ENCODE peak calls at places on chromosomes 16 and 17, in seven cellular contexts. I is GM23338, C is fibroblast of pulmonary artery, N is tibial artery, A is GM10248, K is heart left ventricle, Z is tibial nerve. U is an unnamed sample.

GRCh38 chr17:64679710-64680216 is 17.7 kb upstream of the SMURF2 start:
- DNase-seq in K (peak; percentile 43), Z (no peak), N (peak; percentile 27), C (peak; percentile 94), I (no peak), A (no peak), U (no peak)

GRCh38 chr17:70072900-70073299 is 2.1 kb upstream of the KCNJ16 start:
- DNase-seq in A (no peak), C (no peak), Z (no peak), I (no peak), N (no peak), K (no peak), U (no peak)

GRCh38 chr17:73639926-73640325 is 4.3 kb downstream of the SDK2 start:
- DNase-seq in C (no peak), Z (no peak), A (no peak), I (no peak), N (no peak), K (no peak), U (no peak)

GRCh38 chr17:69047368-69048263 is 13.1 kb downstream of the ABCA9 start:
- DNase-seq in I (no peak), A (no peak), N (peak; percentile 62), K (peak; percentile 72), C (peak; percentile 99), Z (peak; percentile 61), U (peak; percentile 33)

GRCh38 chr16:30567991-30568638 is 3.4 kb downstream of the ZNF688 start:
- DNase-seq in N (no peak), C (peak; percentile 96), A (peak; percentile 62), Z (no peak), K (no peak), I (no peak), U (no peak)

GRCh38 chr16:19940195-19940594 is 55.5 kb upstream of the GPRC5B start:
- DNase-seq in Z (no peak), C (no peak), N (no peak), K (no peak), A (no peak), I (no peak), U (no peak)

GRCh38 chr16:53091508-53092211 is 36.9 kb downstream of the CHD9 start:
- DNase-seq in A (peak; percentile 62), C (peak; percentile 92), K (peak; percentile 85), Z (peak; percentile 60), I (peak; percentile 76), N (peak; percentile 76), U (no peak)

GRCh38 chr17:82931696-82932060 is 91.9 kb upstream of the ZNF750 start:
- DNase-seq in N (peak; percentile 79), I (no peak), A (no peak), C (peak; percentile 85), K (peak; percentile 83), Z (peak; percentile 87), U (no peak)

GRCh38 chr17:57861000-57861736 is 11.3 kb upstream of the MRPS23 start:
- DNase-seq in N (peak; percentile 74), K (peak; percentile 78), Z (no peak), C (no peak), I (peak; percentile 75), A (peak; percentile 39), U (no peak)

GRCh38 chr17:15742051-15742795 is 10.1 kb downstream of the TBC1D26 start:
- DNase-seq in A (no peak), Z (no peak), K (no peak), C (no peak), I (no peak), N (no peak), U (no peak)

GRCh38 chr16:84266451-84266850 is 26.6 kb upstream of the KCNG4 start:
- DNase-seq in C (peak; percentile 75), I (peak; percentile 91), N (no peak), A (no peak), K (peak; percentile 61), Z (peak; percentile 42), U (no peak)

GRCh38 chr17:54807331-54807730 is 93.3 kb upstream of the TOM1L1 start:
- DNase-seq in I (no peak), Z (no peak), K (no peak), A (no peak), C (no peak), N (no peak), U (no peak)

GRCh38 chr16:81798311-81799137 is 19.4 kb downstream of the PLCG2 start:
- DNase-seq in I (peak; percentile 12), A (peak; percentile 78), K (no peak), C (no peak), N (no peak), Z (no peak), U (no peak)

GRCh38 chr16:12439443-12440232 is 364.0 kb downstream of the CPPED1 start:
- DNase-seq in N (no peak), A (no peak), I (no peak), K (peak; percentile 34), C (no peak), Z (no peak), U (no peak)

GRCh38 chr17:31754239-31754945 is 104.7 kb downstream of the COPRS start:
- DNase-seq in Z (no peak), K (no peak), N (no peak), I (no peak), A (no peak), C (peak; percentile 75), U (no peak)

GRCh38 chr17:237406-237955 is 56.0 kb upstream of the DOC2B start:
- DNase-seq in Z (no peak), K (peak; percentile 3), N (peak; percentile 9), I (peak; percentile 57), C (no peak), A (no peak), U (no peak)

GRCh38 chr17:81043725-81044427 is 8.9 kb downstream of the BAIAP2 start:
- DNase-seq in I (peak; percentile 53), Z (no peak), A (no peak), K (no peak), N (no peak), C (no peak), U (no peak)

GRCh38 chr16:7086842-7087616 is 245.6 kb upstream of the RBFOX1 start:
- DNase-seq in N (no peak), A (no peak), I (peak; percentile 41), C (no peak), K (peak; percentile 63), Z (no peak), U (peak; percentile 21)

GRCh38 chr16:85246473-85246872 is 134.2 kb upstream of the CIBAR2 start:
- DNase-seq in A (no peak), C (no peak), K (no peak), I (no peak), Z (no peak), N (no peak), U (no peak)

GRCh38 chr16:51149721-51150158 is 1.3 kb downstream of the SALL1 start:
- DNase-seq in A (no peak), K (no peak), Z (no peak), C (no peak), I (peak; percentile 36), N (no peak), U (peak; percentile 22)

GRCh38 chr17:72359274-72359673 is 238.5 kb downstream of the SOX9 start:
- DNase-seq in Z (no peak), C (no peak), K (no peak), I (no peak), N (no peak), A (no peak), U (no peak)

GRCh38 chr17:10806863-10807262 is 3.0 kb upstream of the TMEM238L start:
- DNase-seq in K (no peak), C (no peak), A (no peak), Z (no peak), N (no peak), I (no peak), U (no peak)

DNA sequence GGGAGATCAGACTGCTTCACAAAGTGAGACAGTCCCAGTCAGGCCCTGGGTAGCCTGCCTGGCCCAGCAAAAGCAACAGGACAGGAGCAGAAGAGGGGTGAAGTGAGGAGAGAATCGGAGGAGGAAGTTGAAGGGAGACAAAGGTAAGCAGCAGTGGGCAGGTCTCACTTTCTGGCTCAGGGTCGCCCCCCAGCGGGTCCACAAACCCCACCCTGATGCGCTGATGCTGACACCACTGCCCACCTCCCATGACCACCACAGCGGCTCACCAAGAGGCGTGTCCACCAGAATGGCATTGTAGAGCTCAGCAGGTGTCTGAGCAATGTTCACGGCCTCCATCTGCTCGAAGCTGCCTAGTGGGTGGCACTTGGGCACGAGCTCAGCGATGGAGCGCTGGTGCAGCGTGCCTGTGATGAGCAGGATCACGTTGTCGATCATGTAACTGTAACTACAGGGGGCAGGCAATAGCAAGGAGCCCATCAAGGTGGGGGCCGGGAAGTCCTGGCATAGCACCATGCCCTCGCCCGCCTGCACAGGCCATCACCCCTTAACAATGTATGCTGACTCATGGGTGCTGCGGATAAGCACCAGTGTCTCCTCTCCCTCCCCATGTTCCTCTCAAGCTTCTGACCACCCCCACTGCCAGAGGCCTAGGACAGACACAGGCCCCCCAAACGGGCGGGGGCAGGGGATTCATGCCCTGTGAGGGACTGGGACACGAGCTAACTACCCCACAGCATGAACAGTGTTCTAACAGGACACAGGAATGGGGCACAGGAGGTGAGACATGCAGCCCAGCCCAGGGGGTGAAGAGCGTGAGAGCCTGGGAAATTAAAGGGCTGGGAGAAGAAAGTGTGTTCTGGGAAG is 13.6 kb downstream of the HSD11B2 start:
- DNase-seq in K (no peak), Z (no peak), A (no peak), C (no peak), I (peak; percentile 63), N (no peak), U (no peak)
- TF ChIP-seq CTCF in K (no peak), Z (no peak), A (no peak), C (no peak), I (peak; percentile 67), N (no peak), U (no peak)

GRCh38 chr16:88466949-88467348 is 13.9 kb downstream of the ZFPM1 start:
- DNase-seq in N (no peak), K (no peak), A (no peak), I (no peak), Z (no peak), C (no peak), U (no peak)
- TF ChIP-seq CTCF in N (no peak), K (no peak), A (no peak), I (no peak), Z (no peak), C (no peak), U (no peak)

GRCh38 chr16:88347656-88348376 is 34.9 kb upstream of the ZNF469 start:
- DNase-seq in Z (no peak), I (no peak), A (peak; percentile 63), K (peak; percentile 13), N (no peak), C (no peak), U (no peak)

GRCh38 chr16:88349153-88349902 is 33.4 kb upstream of the ZNF469 start:
- DNase-seq in A (no peak), K (no peak), I (no peak), N (no peak), Z (no peak), C (no peak), U (no peak)

GRCh38 chr16:88349903-88350900 is 32.6 kb upstream of the ZNF469 start:
- DNase-seq in N (no peak), A (no peak), Z (no peak), C (no peak), K (no peak), I (no peak), U (no peak)

GRCh38 chr16:88346680-88347505 is 35.9 kb upstream of the ZNF469 start:
- DNase-seq in Z (no peak), N (no peak), K (peak; percentile 4), A (no peak), C (no peak), I (no peak), U (no peak)

GRCh38 chr16:88348377-88349152 is 34.2 kb upstream of the ZNF469 start:
- DNase-seq in K (no peak), A (no peak), N (no peak), C (no peak), Z (no peak), I (no peak), U (no peak)
- TF ChIP-seq CTCF in K (no peak), A (no peak), N (no peak), C (no peak), Z (no peak), I (peak; percentile 45), U (no peak)

GRCh38 chr17:1617620-1618174 is 10.9 kb downstream of the SLC43A2 start:
- DNase-seq in Z (peak; percentile 34), K (no peak), N (peak; percentile 28), A (no peak), I (no peak), C (peak; percentile 89), U (no peak)
- TF ChIP-seq CTCF in Z (no peak), K (no peak), N (no peak), A (no peak), I (peak; percentile 37), C (peak; percentile 12), U (no peak)

U was measured in progenitor cell of endocrine pancreas.